ENCODE peak calls at places on chromosome X, in eight cellular contexts. One of them, this sample, is unnamed.

GRCh38 chrX:111095974-111096870 is at the start of gene PAK3:
- DNase-seq in dorsolateral prefrontal cortex: peak
- DNase-seq in CD4-positive, CD25-positive, alpha-beta regulatory T cell: peak
- DNase-seq in neuronal stem cell: peak
- DNase-seq in foreskin fibroblast: peak
- DNase-seq in MG63: peak
- DNase-seq in AG09309: no peak
- DNase-seq in astrocyte of the spinal cord: peak
- DNase-seq in this sample: no peak

GRCh38 chrX:119427024-119427794 is 28.1 kb downstream of the SLC25A43 start:
- DNase-seq in dorsolateral prefrontal cortex: peak
- DNase-seq in CD4-positive, CD25-positive, alpha-beta regulatory T cell: no peak
- DNase-seq in neuronal stem cell: no peak
- DNase-seq in foreskin fibroblast: no peak
- DNase-seq in MG63: no peak
- DNase-seq in AG09309: no peak
- DNase-seq in astrocyte of the spinal cord: peak
- DNase-seq in this sample: peak

GRCh38 chrX:119118780-119119395 is 8.7 kb downstream of the KIAA1210 start:
- DNase-seq in dorsolateral prefrontal cortex: peak
- DNase-seq in CD4-positive, CD25-positive, alpha-beta regulatory T cell: peak
- DNase-seq in neuronal stem cell: peak
- DNase-seq in foreskin fibroblast: peak
- DNase-seq in MG63: peak
- DNase-seq in AG09309: peak
- DNase-seq in astrocyte of the spinal cord: peak
- DNase-seq in this sample: peak

GRCh38 chrX:50609796-50610195 is 139.2 kb upstream of the DGKK start:
- DNase-seq in dorsolateral prefrontal cortex: no peak
- DNase-seq in CD4-positive, CD25-positive, alpha-beta regulatory T cell: no peak
- DNase-seq in neuronal stem cell: no peak
- DNase-seq in foreskin fibroblast: no peak
- DNase-seq in MG63: no peak
- DNase-seq in AG09309: no peak
- DNase-seq in astrocyte of the spinal cord: peak
- DNase-seq in this sample: no peak

GRCh38 chrX:136250191-136251041 is 784 bp downstream of the MAP7D3 start:
- DNase-seq in dorsolateral prefrontal cortex: no peak
- DNase-seq in CD4-positive, CD25-positive, alpha-beta regulatory T cell: no peak
- DNase-seq in neuronal stem cell: no peak
- DNase-seq in foreskin fibroblast: no peak
- DNase-seq in MG63: peak
- DNase-seq in AG09309: no peak
- DNase-seq in astrocyte of the spinal cord: no peak
- DNase-seq in this sample: no peak

GRCh38 chrX:47244676-47245075 is 11.9 kb downstream of the USP11 start:
- DNase-seq in dorsolateral prefrontal cortex: no peak
- DNase-seq in CD4-positive, CD25-positive, alpha-beta regulatory T cell: no peak
- DNase-seq in neuronal stem cell: no peak
- DNase-seq in foreskin fibroblast: no peak
- DNase-seq in MG63: no peak
- DNase-seq in AG09309: no peak
- DNase-seq in astrocyte of the spinal cord: no peak
- DNase-seq in this sample: no peak

GRCh38 chrX:39052751-39053150 is 251.5 kb downstream of the MID1IP1 start:
- DNase-seq in dorsolateral prefrontal cortex: no peak
- DNase-seq in CD4-positive, CD25-positive, alpha-beta regulatory T cell: no peak
- DNase-seq in neuronal stem cell: no peak
- DNase-seq in foreskin fibroblast: no peak
- DNase-seq in MG63: no peak
- DNase-seq in AG09309: no peak
- DNase-seq in astrocyte of the spinal cord: no peak
- DNase-seq in this sample: peak

GRCh38 chrX:74521961-74522833 is 92.2 kb downstream of the RLIM start:
- DNase-seq in dorsolateral prefrontal cortex: no peak
- DNase-seq in CD4-positive, CD25-positive, alpha-beta regulatory T cell: no peak
- DNase-seq in neuronal stem cell: no peak
- DNase-seq in foreskin fibroblast: peak
- DNase-seq in MG63: peak
- DNase-seq in AG09309: no peak
- DNase-seq in astrocyte of the spinal cord: peak
- DNase-seq in this sample: no peak

GRCh38 chrX:41734530-41734929 is 10.5 kb downstream of the GPR82 start:
- DNase-seq in dorsolateral prefrontal cortex: no peak
- DNase-seq in CD4-positive, CD25-positive, alpha-beta regulatory T cell: no peak
- DNase-seq in neuronal stem cell: no peak
- DNase-seq in foreskin fibroblast: peak
- DNase-seq in MG63: no peak
- DNase-seq in AG09309: no peak
- DNase-seq in astrocyte of the spinal cord: no peak
- DNase-seq in this sample: peak

GRCh38 chrX:39576081-39576701 is 521.6 kb downstream of the BCOR start:
- DNase-seq in dorsolateral prefrontal cortex: peak
- DNase-seq in CD4-positive, CD25-positive, alpha-beta regulatory T cell: no peak
- DNase-seq in neuronal stem cell: no peak
- DNase-seq in foreskin fibroblast: no peak
- DNase-seq in MG63: peak
- DNase-seq in AG09309: no peak
- DNase-seq in astrocyte of the spinal cord: no peak
- DNase-seq in this sample: no peak

GRCh38 chrX:37603938-37604409 is 32.5 kb downstream of the LANCL3 start:
- DNase-seq in dorsolateral prefrontal cortex: no peak
- DNase-seq in CD4-positive, CD25-positive, alpha-beta regulatory T cell: no peak
- DNase-seq in neuronal stem cell: no peak
- DNase-seq in foreskin fibroblast: no peak
- DNase-seq in MG63: peak
- DNase-seq in AG09309: no peak
- DNase-seq in astrocyte of the spinal cord: no peak
- DNase-seq in this sample: peak

GRCh38 chrX:9286234-9286633 is 178.6 kb upstream of the TBL1X start:
- DNase-seq in dorsolateral prefrontal cortex: no peak
- DNase-seq in CD4-positive, CD25-positive, alpha-beta regulatory T cell: no peak
- DNase-seq in neuronal stem cell: no peak
- DNase-seq in foreskin fibroblast: no peak
- DNase-seq in MG63: no peak
- DNase-seq in AG09309: no peak
- DNase-seq in astrocyte of the spinal cord: no peak
- DNase-seq in this sample: no peak

GRCh38 chrX:20218809-20219505 is 47.8 kb downstream of the RPS6KA3 start:
- DNase-seq in dorsolateral prefrontal cortex: no peak
- DNase-seq in CD4-positive, CD25-positive, alpha-beta regulatory T cell: no peak
- DNase-seq in neuronal stem cell: no peak
- DNase-seq in foreskin fibroblast: no peak
- DNase-seq in MG63: no peak
- DNase-seq in AG09309: no peak
- DNase-seq in astrocyte of the spinal cord: no peak
- DNase-seq in this sample: no peak

GRCh38 chrX:83108278-83108677 is 399.8 kb upstream of the POU3F4 start:
- DNase-seq in dorsolateral prefrontal cortex: no peak
- DNase-seq in CD4-positive, CD25-positive, alpha-beta regulatory T cell: no peak
- DNase-seq in neuronal stem cell: no peak
- DNase-seq in foreskin fibroblast: no peak
- DNase-seq in MG63: no peak
- DNase-seq in AG09309: no peak
- DNase-seq in astrocyte of the spinal cord: no peak
- DNase-seq in this sample: no peak

GRCh38 chrX:100647095-100647494 is 3.1 kb downstream of the SRPX2 start:
- DNase-seq in dorsolateral prefrontal cortex: no peak
- DNase-seq in CD4-positive, CD25-positive, alpha-beta regulatory T cell: no peak
- DNase-seq in neuronal stem cell: no peak
- DNase-seq in foreskin fibroblast: no peak
- DNase-seq in MG63: no peak
- DNase-seq in AG09309: no peak
- DNase-seq in astrocyte of the spinal cord: peak
- DNase-seq in this sample: no peak

GRCh38 chrX:32268207-32268606 is 943.1 kb downstream of the DMD start:
- DNase-seq in dorsolateral prefrontal cortex: no peak
- DNase-seq in CD4-positive, CD25-positive, alpha-beta regulatory T cell: no peak
- DNase-seq in neuronal stem cell: no peak
- DNase-seq in foreskin fibroblast: no peak
- DNase-seq in MG63: no peak
- DNase-seq in AG09309: no peak
- DNase-seq in astrocyte of the spinal cord: no peak
- DNase-seq in this sample: no peak

GRCh38 chrX:8672176-8672575 is 59.8 kb downstream of the ANOS1 start:
- DNase-seq in dorsolateral prefrontal cortex: no peak
- DNase-seq in CD4-positive, CD25-positive, alpha-beta regulatory T cell: no peak
- DNase-seq in neuronal stem cell: no peak
- DNase-seq in foreskin fibroblast: no peak
- DNase-seq in MG63: no peak
- DNase-seq in AG09309: no peak
- DNase-seq in astrocyte of the spinal cord: no peak
- DNase-seq in this sample: no peak

GRCh38 chrX:15675490-15675921 is 10.9 kb upstream of the CLTRN start:
- DNase-seq in dorsolateral prefrontal cortex: peak
- DNase-seq in CD4-positive, CD25-positive, alpha-beta regulatory T cell: no peak
- DNase-seq in neuronal stem cell: peak
- DNase-seq in foreskin fibroblast: peak
- DNase-seq in MG63: peak
- DNase-seq in AG09309: peak
- DNase-seq in astrocyte of the spinal cord: no peak
- DNase-seq in this sample: no peak

GRCh38 chrX:142233400-142233799 is 28.3 kb upstream of the MAGEC2 start:
- DNase-seq in dorsolateral prefrontal cortex: no peak
- DNase-seq in CD4-positive, CD25-positive, alpha-beta regulatory T cell: no peak
- DNase-seq in neuronal stem cell: peak
- DNase-seq in foreskin fibroblast: no peak
- DNase-seq in MG63: no peak
- DNase-seq in AG09309: no peak
- DNase-seq in astrocyte of the spinal cord: no peak
- DNase-seq in this sample: peak

GRCh38 chrX:110755611-110756010 is 40.0 kb downstream of the CHRDL1 start:
- DNase-seq in dorsolateral prefrontal cortex: no peak
- DNase-seq in CD4-positive, CD25-positive, alpha-beta regulatory T cell: no peak
- DNase-seq in neuronal stem cell: no peak
- DNase-seq in foreskin fibroblast: no peak
- DNase-seq in MG63: peak
- DNase-seq in AG09309: no peak
- DNase-seq in astrocyte of the spinal cord: peak
- DNase-seq in this sample: no peak

GRCh38 chrX:13151806-13152510 is 107.5 kb upstream of the FAM9C start:
- DNase-seq in dorsolateral prefrontal cortex: no peak
- DNase-seq in CD4-positive, CD25-positive, alpha-beta regulatory T cell: peak
- DNase-seq in neuronal stem cell: no peak
- DNase-seq in foreskin fibroblast: no peak
- DNase-seq in MG63: no peak
- DNase-seq in AG09309: no peak
- DNase-seq in astrocyte of the spinal cord: peak
- DNase-seq in this sample: peak

GRCh38 chrX:33969105-33969504 is 163.0 kb downstream of the FAM47A start:
- DNase-seq in dorsolateral prefrontal cortex: no peak
- DNase-seq in CD4-positive, CD25-positive, alpha-beta regulatory T cell: no peak
- DNase-seq in neuronal stem cell: no peak
- DNase-seq in foreskin fibroblast: no peak
- DNase-seq in MG63: no peak
- DNase-seq in AG09309: no peak
- DNase-seq in astrocyte of the spinal cord: no peak
- DNase-seq in this sample: no peak

GRCh38 chrX:33970028-33970932 is 161.8 kb downstream of the FAM47A start:
- DNase-seq in dorsolateral prefrontal cortex: no peak
- DNase-seq in CD4-positive, CD25-positive, alpha-beta regulatory T cell: no peak
- DNase-seq in neuronal stem cell: no peak
- DNase-seq in foreskin fibroblast: no peak
- DNase-seq in MG63: no peak
- DNase-seq in AG09309: no peak
- DNase-seq in astrocyte of the spinal cord: no peak
- DNase-seq in this sample: no peak

GRCh38 chrX:33974676-33975075 is 157.4 kb downstream of the FAM47A start:
- DNase-seq in dorsolateral prefrontal cortex: no peak
- DNase-seq in CD4-positive, CD25-positive, alpha-beta regulatory T cell: no peak
- DNase-seq in neuronal stem cell: no peak
- DNase-seq in foreskin fibroblast: no peak
- DNase-seq in MG63: no peak
- DNase-seq in AG09309: no peak
- DNase-seq in astrocyte of the spinal cord: no peak
- DNase-seq in this sample: no peak
- H3K4me3 ChIP-seq in dorsolateral prefrontal cortex: no peak
- H3K4me3 ChIP-seq in CD4-positive, CD25-positive, alpha-beta regulatory T cell: no peak
- H3K4me3 ChIP-seq in neuronal stem cell: no peak
- H3K4me3 ChIP-seq in foreskin fibroblast: no peak
- H3K4me3 ChIP-seq in MG63: no peak
- H3K4me3 ChIP-seq in AG09309: no peak
- H3K4me3 ChIP-seq in astrocyte of the spinal cord: no peak
- H3K4me3 ChIP-seq in this sample: no peak

DNA sequence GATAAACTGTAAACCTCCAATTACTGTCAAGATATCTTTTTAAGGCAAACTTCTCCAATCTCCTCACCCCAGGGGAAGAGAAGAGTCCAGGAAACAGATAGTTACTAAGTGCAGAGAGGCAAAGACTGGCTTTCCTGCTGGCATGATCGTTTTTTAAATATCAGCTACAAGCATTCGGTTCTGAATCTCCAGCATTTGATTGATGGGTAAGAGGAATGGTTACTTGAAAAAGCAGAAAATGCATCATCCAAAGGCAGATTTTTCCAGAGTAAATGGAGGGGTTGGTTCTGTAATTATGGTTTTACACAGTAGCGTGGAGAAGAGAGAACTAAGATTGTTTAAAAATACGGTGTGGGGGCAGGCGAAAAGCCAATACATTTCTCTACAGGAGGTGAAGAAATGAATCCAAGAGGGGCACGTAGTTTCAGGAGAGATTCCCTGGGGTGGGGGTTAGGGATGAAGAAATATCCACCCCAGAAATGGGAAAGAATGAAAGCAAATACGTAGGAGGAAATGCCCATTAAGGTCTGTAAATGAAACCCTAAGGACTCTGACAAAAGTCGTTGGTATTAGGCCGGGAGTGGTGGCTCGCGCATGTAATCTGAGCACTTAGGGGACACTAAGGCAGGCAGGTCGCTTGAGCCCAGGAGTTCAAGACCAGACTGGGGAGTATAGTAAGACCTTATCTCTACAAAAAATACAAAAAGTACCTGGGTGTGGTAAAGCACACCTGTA is 248.3 kb downstream of the DHRSX start:
- DNase-seq in dorsolateral prefrontal cortex: no peak
- DNase-seq in CD4-positive, CD25-positive, alpha-beta regulatory T cell: no peak
- DNase-seq in neuronal stem cell: no peak
- DNase-seq in foreskin fibroblast: no peak
- DNase-seq in MG63: no peak
- DNase-seq in AG09309: no peak
- DNase-seq in astrocyte of the spinal cord: no peak
- DNase-seq in this sample: no peak
- H3K4me3 ChIP-seq in dorsolateral prefrontal cortex: no peak
- H3K4me3 ChIP-seq in CD4-positive, CD25-positive, alpha-beta regulatory T cell: no peak
- H3K4me3 ChIP-seq in neuronal stem cell: no peak
- H3K4me3 ChIP-seq in foreskin fibroblast: no peak
- H3K4me3 ChIP-seq in MG63: peak
- H3K4me3 ChIP-seq in AG09309: no peak
- H3K4me3 ChIP-seq in astrocyte of the spinal cord: no peak
- H3K4me3 ChIP-seq in this sample: no peak

GRCh38 chrX:115564243-115564642 is 3.3 kb downstream of the PLS3 start:
- DNase-seq in dorsolateral prefrontal cortex: no peak
- DNase-seq in CD4-positive, CD25-positive, alpha-beta regulatory T cell: no peak
- DNase-seq in neuronal stem cell: no peak
- DNase-seq in foreskin fibroblast: no peak
- DNase-seq in MG63: no peak
- DNase-seq in AG09309: no peak
- DNase-seq in astrocyte of the spinal cord: peak
- DNase-seq in this sample: no peak
- H3K4me3 ChIP-seq in dorsolateral prefrontal cortex: no peak
- H3K4me3 ChIP-seq in CD4-positive, CD25-positive, alpha-beta regulatory T cell: no peak
- H3K4me3 ChIP-seq in neuronal stem cell: no peak
- H3K4me3 ChIP-seq in foreskin fibroblast: no peak
- H3K4me3 ChIP-seq in MG63: no peak
- H3K4me3 ChIP-seq in AG09309: no peak
- H3K4me3 ChIP-seq in astrocyte of the spinal cord: no peak
- H3K4me3 ChIP-seq in this sample: no peak

GRCh38 chrX:45716747-45717146 is 516.1 kb upstream of the DIPK2B start:
- DNase-seq in dorsolateral prefrontal cortex: no peak
- DNase-seq in CD4-positive, CD25-positive, alpha-beta regulatory T cell: no peak
- DNase-seq in neuronal stem cell: no peak
- DNase-seq in foreskin fibroblast: no peak
- DNase-seq in MG63: no peak
- DNase-seq in AG09309: peak
- DNase-seq in astrocyte of the spinal cord: no peak
- DNase-seq in this sample: no peak
- H3K4me3 ChIP-seq in dorsolateral prefrontal cortex: no peak
- H3K4me3 ChIP-seq in CD4-positive, CD25-positive, alpha-beta regulatory T cell: no peak
- H3K4me3 ChIP-seq in neuronal stem cell: no peak
- H3K4me3 ChIP-seq in foreskin fibroblast: no peak
- H3K4me3 ChIP-seq in MG63: no peak
- H3K4me3 ChIP-seq in AG09309: no peak
- H3K4me3 ChIP-seq in astrocyte of the spinal cord: no peak
- H3K4me3 ChIP-seq in this sample: no peak